ENCODE peak calls at places on chromosomes 13 and 19, in four cellular contexts. G, A, F and S are unnamed samples.

GRCh38 chr13:107568181-107568580 is 647.2 kb downstream of the LIG4 start:
- DNase-seq in G (no peak), A (no peak), F (no peak), S (no peak)

GRCh38 chr19:15433519-15434069 is 14.8 kb upstream of the AKAP8L start:
- DNase-seq in A (no peak), F (no peak), G (no peak), S (no peak)

GRCh38 chr13:112697756-112698655 is 8.2 kb downstream of the ATP11A start:
- DNase-seq in A (peak), G (no peak), F (peak), S (no peak)

GRCh38 chr19:38483016-38483630 is 49.6 kb downstream of the RYR1 start:
- DNase-seq in F (no peak), A (no peak), G (no peak), S (no peak)

GRCh38 chr13:50584856-50585580 is 258.5 kb downstream of the DLEU7 start:
- DNase-seq in G (no peak), A (no peak), F (no peak), S (no peak)

GRCh38 chr19:45507864-45508680 is 793 bp downstream of the VASP start:
- DNase-seq in A (peak), F (no peak), G (no peak), S (no peak)

GRCh38 chr19:15428956-15429824 is 10.4 kb upstream of the AKAP8L start:
- DNase-seq in F (no peak), G (no peak), A (no peak), S (no peak)

GRCh38 chr13:48625396-48626076 is 28.2 kb upstream of the CYSLTR2 start:
- DNase-seq in G (no peak), A (no peak), F (no peak), S (no peak)

GRCh38 chr19:35843676-35844481 is 8.4 kb downstream of the NPHS1 start:
- DNase-seq in A (peak), G (peak), F (no peak), S (peak)

GRCh38 chr19:15283141-15283885 is 49.0 kb downstream of the BRD4 start:
- DNase-seq in F (no peak), G (no peak), A (no peak), S (no peak)

GRCh38 chr19:6041991-6042421 is 64.1 kb upstream of the RANBP3 start:
- DNase-seq in A (no peak), G (no peak), F (no peak), S (no peak)

GRCh38 chr19:48302600-48302959 is 22.8 kb upstream of the EMP3 start:
- DNase-seq in A (no peak), F (no peak), G (no peak), S (no peak)

GRCh38 chr13:41502676-41503075 is 45.3 kb downstream of the RGCC start:
- DNase-seq in F (no peak), A (no peak), G (no peak), S (no peak)
- TF ChIP-seq ELF4 in F (no peak), A (no peak), G (no peak), S (no peak)

GRCh38 chr13:101917833-101918755 is 465.6 kb downstream of the ITGBL1 start:
- DNase-seq in G (no peak), F (no peak), A (peak), S (no peak)
- TF ChIP-seq ELF4 in G (no peak), F (no peak), A (no peak), S (no peak)

GRCh38 chr13:27442797-27443196 is 7.6 kb downstream of the MTIF3 start:
- DNase-seq in A (no peak), G (no peak), F (no peak), S (no peak)
- TF ChIP-seq ELF4 in A (no peak), G (no peak), F (no peak), S (no peak)

GRCh38 chr13:21077360-21078353 is 16.3 kb upstream of the LATS2 start:
- DNase-seq in F (no peak), A (no peak), G (no peak), S (no peak)

GRCh38 chr13:21078501-21078900 is 17.1 kb upstream of the LATS2 start:
- DNase-seq in F (no peak), A (no peak), G (no peak), S (no peak)

GRCh38 chr13:21074601-21075302 is 13.4 kb upstream of the LATS2 start:
- DNase-seq in A (no peak), G (no peak), F (no peak), S (no peak)

GRCh38 chr13:21075303-21076264 is 14.2 kb upstream of the LATS2 start:
- DNase-seq in F (no peak), G (no peak), A (peak), S (no peak)

GRCh38 chr13:21076265-21076653 is 14.9 kb upstream of the LATS2 start:
- DNase-seq in A (peak), G (no peak), F (no peak), S (no peak)
- TF ChIP-seq ELF4 in A (no peak), G (no peak), F (no peak), S (no peak)